ENCODE peak calls at places on chromosomes 4 and X, in nine cellular contexts. N is upper lobe of left lung, J is GM12878, S is H1, U is K562, I is suprapubic skin, M is transverse colon, D is tibial nerve, Y is sigmoid colon. V is an unnamed sample.

GRCh38 chr4:159248383-159249178 is 145.7 kb downstream of the RAPGEF2 start:
- DNase-seq in J (no peak), N (no peak), Y (no peak), U (no peak), D (no peak), M (no peak), I (no peak), S (no peak), V (no peak)

GRCh38 chrX:123173833-123174232 is 10.2 kb upstream of the GRIA3 start:
- DNase-seq in D (no peak), M (no peak), Y (no peak), I (no peak), S (no peak), N (no peak), U (peak; percentile 26), J (no peak), V (no peak)

GRCh38 chrX:106931831-106932491 is 11.8 kb downstream of the CLDN2 start:
- DNase-seq in S (no peak), D (no peak), U (no peak), Y (no peak), N (no peak), M (no peak), I (no peak), J (no peak), V (no peak)

GRCh38 chr4:103753868-103754653 is 34.3 kb upstream of the TACR3 start:
- DNase-seq in D (no peak), I (no peak), S (no peak), U (no peak), J (no peak), Y (no peak), N (no peak), M (no peak), V (no peak)

GRCh38 chr4:85967872-85968271 is 392.0 kb downstream of the MAPK10 start:
- DNase-seq in I (no peak), J (no peak), U (no peak), D (no peak), S (no peak), M (no peak), Y (no peak), N (no peak), V (no peak)

GRCh38 chr4:183098723-183099536 is at the start of gene WWC2:
- DNase-seq in N (peak; percentile 93), D (peak; percentile 77), M (peak; percentile 84), Y (peak; percentile 94), U (peak; percentile 92), I (peak; percentile 91), J (no peak), S (peak; percentile 92), V (peak; percentile 89)

GRCh38 chr4:143514432-143514831 is 930 bp downstream of the SMARCA5 start:
- DNase-seq in U (peak; percentile 83), S (peak; percentile 7), D (peak; percentile 23), J (no peak), Y (peak; percentile 81), I (peak; percentile 73), M (peak; percentile 41), N (peak; percentile 49), V (peak; percentile 65)

GRCh38 chr4:48047421-48047844 is 30.9 kb downstream of the NIPAL1 start:
- DNase-seq in S (no peak), U (no peak), D (no peak), N (no peak), J (peak; percentile 84), Y (no peak), I (no peak), M (peak; percentile 39), V (no peak)

GRCh38 chr4:1746265-1746691 is 25.0 kb downstream of the TACC3 start:
- DNase-seq in S (peak; percentile 85), J (no peak), U (peak; percentile 88), Y (peak; percentile 78), I (no peak), N (peak; percentile 66), M (peak; percentile 74), D (peak; percentile 28), V (peak; percentile 73)

GRCh38 chrX:17564689-17565409 is 172.4 kb upstream of the SCML1 start:
- DNase-seq in N (peak; percentile 24), S (no peak), M (no peak), U (no peak), I (no peak), J (no peak), D (no peak), Y (peak; percentile 65), V (no peak)

GRCh38 chr4:153252122-153252521 is 47.9 kb downstream of the TRIM2 start:
- DNase-seq in J (peak; percentile 19), S (no peak), N (no peak), U (no peak), Y (no peak), D (no peak), I (no peak), M (no peak), V (no peak)

GRCh38 chr4:153248641-153249198 is 44.5 kb downstream of the TRIM2 start:
- DNase-seq in Y (no peak), U (no peak), D (no peak), M (no peak), S (no peak), N (no peak), J (no peak), I (peak; percentile 70), V (no peak)

GRCh38 chr4:153246446-153247115 is 42.3 kb downstream of the TRIM2 start:
- DNase-seq in Y (no peak), D (no peak), M (peak; percentile 55), N (no peak), J (no peak), S (no peak), I (no peak), U (no peak), V (no peak)

GRCh38 chr4:153247116-153247490 is 42.9 kb downstream of the TRIM2 start:
- DNase-seq in I (no peak), M (no peak), U (no peak), D (no peak), J (no peak), Y (no peak), N (no peak), S (no peak), V (no peak)

DNA sequence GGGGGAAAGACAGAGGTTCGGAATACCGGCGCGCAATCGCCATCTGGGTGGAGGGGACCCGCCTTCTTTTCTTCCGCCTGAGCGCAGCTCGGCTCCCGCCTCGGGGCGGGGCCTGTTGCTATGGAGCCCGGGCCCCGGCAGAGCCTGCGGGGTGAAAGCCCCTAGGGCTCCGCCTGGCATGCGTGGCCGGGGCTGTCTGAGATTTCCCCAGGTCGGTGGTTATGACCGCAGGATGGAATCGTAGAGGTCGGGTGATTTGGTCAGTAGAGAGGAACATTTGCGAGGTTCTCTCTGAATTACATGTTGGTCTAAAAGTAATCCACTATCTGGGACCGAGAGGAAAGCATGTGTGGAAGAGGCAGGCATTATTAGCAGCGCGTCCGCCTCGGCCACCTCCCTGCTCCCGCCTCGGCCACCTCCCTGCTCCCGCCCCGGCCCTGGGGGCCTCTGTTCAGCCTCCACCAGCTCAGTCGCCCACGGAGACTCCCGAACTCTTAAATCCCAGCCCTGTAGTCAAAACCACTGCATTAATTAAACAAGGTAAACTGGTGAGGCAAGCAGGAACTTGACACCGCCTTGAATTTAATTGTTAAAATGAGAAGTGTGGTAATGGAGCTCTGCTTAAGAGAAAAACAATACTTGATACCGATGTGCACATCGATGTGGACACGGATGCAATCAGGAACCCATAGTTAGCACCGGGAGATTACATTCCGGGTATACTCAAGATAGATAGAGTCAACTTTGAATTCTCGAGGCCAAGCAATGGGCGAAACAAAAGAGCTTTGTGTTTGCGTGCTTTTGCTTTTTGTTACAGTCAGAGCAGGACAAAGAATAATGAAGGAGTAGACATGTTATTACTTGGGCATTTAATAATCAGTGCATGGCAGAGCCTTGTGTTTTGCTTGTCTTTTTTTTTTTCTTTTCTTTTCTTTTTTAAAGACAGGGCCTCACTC is 45.2 kb downstream of the TRIM2 start:
- DNase-seq in D (peak; percentile 25), M (peak; percentile 87), J (peak; percentile 41), S (peak; percentile 58), Y (peak; percentile 80), U (peak; percentile 62), N (peak; percentile 69), I (peak; percentile 80), V (peak; percentile 71)
- TF ChIP-seq CTCF in D (no peak), M (no peak), J (no peak), S (no peak), Y (no peak), U (no peak), N (no peak), I (no peak), V (no peak)

GRCh38 chr4:26344901-26345300 is 24.1 kb downstream of the RBPJ start:
- DNase-seq in J (no peak), M (no peak), S (no peak), I (no peak), Y (no peak), N (no peak), U (no peak), D (no peak), V (no peak)

GRCh38 chr4:26346203-26346620 is 25.4 kb downstream of the RBPJ start:
- DNase-seq in M (no peak), S (no peak), J (no peak), I (no peak), N (no peak), Y (no peak), U (peak; percentile 83), D (no peak), V (no peak)

GRCh38 chr4:26345541-26345940 is 24.7 kb downstream of the RBPJ start:
- DNase-seq in I (no peak), S (no peak), M (no peak), N (no peak), Y (no peak), J (no peak), D (no peak), U (no peak), V (no peak)

GRCh38 chr4:26351685-26352084 is 30.9 kb downstream of the RBPJ start:
- DNase-seq in M (no peak), D (no peak), I (no peak), J (no peak), U (no peak), Y (no peak), N (no peak), S (no peak), V (no peak)

GRCh38 chr4:26349496-26349895 is 28.7 kb downstream of the RBPJ start:
- DNase-seq in D (no peak), N (no peak), Y (no peak), M (no peak), J (no peak), S (no peak), I (no peak), U (no peak), V (no peak)
- TF ChIP-seq EP300 in D (no peak), N (no peak), Y (no peak), M (no peak), J (no peak), S (no peak), I (no peak), U (no peak), V (no peak)

DNA sequence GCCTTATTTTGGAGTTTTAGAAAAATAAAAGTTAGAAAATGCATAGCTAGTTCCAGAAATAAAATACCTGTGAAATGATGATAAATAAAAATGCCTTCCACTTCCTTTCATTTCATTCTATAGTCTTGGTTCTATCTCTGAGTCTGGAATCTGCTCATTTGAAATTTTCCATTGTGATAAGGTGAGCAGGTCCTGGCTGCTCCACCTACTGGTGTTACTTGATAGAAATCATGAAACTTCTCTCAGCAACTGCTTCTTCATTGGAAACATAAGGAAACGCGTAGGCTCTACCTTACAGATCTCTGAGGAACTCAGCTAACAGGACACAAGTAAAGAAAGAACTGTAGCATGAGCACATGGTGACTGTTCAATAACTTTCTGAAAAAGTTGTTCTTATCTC is 141.8 kb downstream of the DCHS2 start:
- DNase-seq in J (no peak), Y (no peak), I (no peak), D (no peak), M (no peak), N (no peak), U (peak; percentile 30), S (no peak), V (no peak)
- TF ChIP-seq CTCF in J (peak; percentile 15), Y (no peak), I (peak; percentile 8), D (no peak), M (no peak), N (no peak), U (peak; percentile 43), S (peak; percentile 51), V (no peak)

GRCh38 chrX:2732076-2732475 is 19.8 kb upstream of the XG start:
- DNase-seq in D (no peak), Y (no peak), U (no peak), M (no peak), I (no peak), N (no peak), J (no peak), S (no peak), V (no peak)
- TF ChIP-seq EP300 in D (no peak), Y (no peak), U (no peak), M (no peak), I (no peak), N (no peak), J (no peak), S (no peak), V (no peak)